ENCODE peak calls at places on chromosomes 7 and 10, in six cellular contexts. One of them, this sample, is unnamed.

GRCh38 chr7:130383187-130383980 is 3.1 kb downstream of the CPA1 start:
- DNase-seq in iPS-NIHi11: no peak
- DNase-seq in chondrocyte: no peak
- DNase-seq in GDM1: no peak
- DNase-seq in renal cortical epithelial cell: no peak
- DNase-seq in iris pigment epithelial cell: no peak
- DNase-seq in this sample: no peak

GRCh38 chr7:143882611-143883078 is 19.3 kb downstream of the TCAF1 start:
- DNase-seq in chondrocyte: peak; percentile 95
- DNase-seq in iris pigment epithelial cell: peak; percentile 40
- DNase-seq in renal cortical epithelial cell: no peak
- DNase-seq in GDM1: no peak
- DNase-seq in iPS-NIHi11: peak; percentile 52
- DNase-seq in this sample: peak; percentile 69

GRCh38 chr10:111856631-111857030 is 326.9 kb downstream of the GPAM start:
- DNase-seq in GDM1: no peak
- DNase-seq in renal cortical epithelial cell: no peak
- DNase-seq in iPS-NIHi11: peak; percentile 25
- DNase-seq in iris pigment epithelial cell: no peak
- DNase-seq in chondrocyte: no peak
- DNase-seq in this sample: no peak

GRCh38 chr10:822661-823367 is 108.7 kb downstream of the LARP4B start:
- DNase-seq in chondrocyte: no peak
- DNase-seq in renal cortical epithelial cell: no peak
- DNase-seq in iPS-NIHi11: no peak
- DNase-seq in GDM1: no peak
- DNase-seq in iris pigment epithelial cell: no peak
- DNase-seq in this sample: no peak

GRCh38 chr10:106711313-106711906 is 453.1 kb downstream of the SORCS1 start:
- DNase-seq in renal cortical epithelial cell: peak; percentile 16
- DNase-seq in iris pigment epithelial cell: peak; percentile 13
- DNase-seq in GDM1: peak; percentile 26
- DNase-seq in iPS-NIHi11: peak; percentile 77
- DNase-seq in chondrocyte: no peak
- DNase-seq in this sample: peak; percentile 22

GRCh38 chr10:125148021-125148439 is 12.3 kb downstream of the CTBP2 start:
- DNase-seq in chondrocyte: peak; percentile 40
- DNase-seq in iPS-NIHi11: no peak
- DNase-seq in GDM1: no peak
- DNase-seq in renal cortical epithelial cell: peak; percentile 62
- DNase-seq in iris pigment epithelial cell: peak; percentile 67
- DNase-seq in this sample: peak; percentile 60

GRCh38 chr10:59362991-59363390 is 642 bp upstream of the FAM13C start:
- DNase-seq in renal cortical epithelial cell: peak; percentile 68
- DNase-seq in iris pigment epithelial cell: peak; percentile 34
- DNase-seq in iPS-NIHi11: peak; percentile 46
- DNase-seq in chondrocyte: no peak
- DNase-seq in GDM1: no peak
- DNase-seq in this sample: peak; percentile 57

GRCh38 chr7:98021588-98022351 is 31.8 kb upstream of the OCM2 start:
- DNase-seq in chondrocyte: no peak
- DNase-seq in iPS-NIHi11: peak; percentile 90
- DNase-seq in GDM1: peak; percentile 25
- DNase-seq in iris pigment epithelial cell: peak; percentile 47
- DNase-seq in renal cortical epithelial cell: peak; percentile 11
- DNase-seq in this sample: peak; percentile 64

GRCh38 chr10:71868192-71868697 is 17.2 kb upstream of the PSAP start:
- DNase-seq in renal cortical epithelial cell: peak; percentile 93
- DNase-seq in GDM1: no peak
- DNase-seq in iPS-NIHi11: no peak
- DNase-seq in iris pigment epithelial cell: peak; percentile 85
- DNase-seq in chondrocyte: peak; percentile 52
- DNase-seq in this sample: peak; percentile 72

GRCh38 chr7:24054231-24054630 is 229.8 kb upstream of the NPY start:
- DNase-seq in iris pigment epithelial cell: no peak
- DNase-seq in GDM1: no peak
- DNase-seq in chondrocyte: no peak
- DNase-seq in renal cortical epithelial cell: no peak
- DNase-seq in iPS-NIHi11: no peak
- DNase-seq in this sample: no peak

GRCh38 chr7:130191791-130192190 is 13.4 kb downstream of the TMEM209 start:
- DNase-seq in renal cortical epithelial cell: no peak
- DNase-seq in GDM1: no peak
- DNase-seq in chondrocyte: no peak
- DNase-seq in iPS-NIHi11: no peak
- DNase-seq in iris pigment epithelial cell: no peak
- DNase-seq in this sample: no peak

GRCh38 chr7:150325110-150325611 is 1.8 kb upstream of the ACTR3C start:
- DNase-seq in chondrocyte: no peak
- DNase-seq in renal cortical epithelial cell: peak; percentile 58
- DNase-seq in iris pigment epithelial cell: peak; percentile 42
- DNase-seq in iPS-NIHi11: no peak
- DNase-seq in GDM1: no peak
- DNase-seq in this sample: peak; percentile 77